ENCODE peak calls at places on chromosomes 13 and 19, in four cellular contexts. P, R, N and H are unnamed samples. For H3K4me1, the result is how much of the 10 kb centered on the place peaks cover.

GRCh38 chr19:46192990-46193650 is 36.4 kb upstream of the IGFL1 start:
- DNase-seq in R (no peak), N (no peak), P (peak), H (no peak)

GRCh38 chr19:46714523-46715106 is 2.3 kb downstream of the PRKD2 start:
- DNase-seq in P (no peak), R (no peak), N (no peak), H (no peak)

GRCh38 chr19:50728084-50728737 is 5.0 kb downstream of the CLEC11A start:
- DNase-seq in R (peak), N (peak), P (peak), H (peak)

GRCh38 chr19:2476451-2477140 is 669 bp downstream of the GADD45B start:
- DNase-seq in N (peak), R (peak), P (peak), H (peak)

GRCh38 chr13:94702181-94703041 is 9.9 kb downstream of the SOX21 start:
- DNase-seq in R (no peak), P (no peak), N (no peak), H (no peak)

GRCh38 chr19:43465468-43466120 is at the start of gene LYPD3:
- DNase-seq in R (no peak), N (peak), P (peak), H (no peak)

GRCh38 chr13:27171244-27171829 is at the start of gene USP12:
- DNase-seq in N (peak), P (no peak), R (no peak), H (peak)

GRCh38 chr13:109867766-109868165 is 81.4 kb upstream of the IRS2 start:
- DNase-seq in P (no peak), N (no peak), R (no peak), H (no peak)

GRCh38 chr13:71867101-71867814 is at the start of gene DACH1:
- DNase-seq in R (peak), N (peak), P (peak), H (peak)

GRCh38 chr13:76210262-76210661 is 574.1 kb downstream of the LMO7 start:
- DNase-seq in N (no peak), P (no peak), R (no peak), H (peak)

GRCh38 chr13:99087954-99088491 is 110.2 kb upstream of the DOCK9 start:
- DNase-seq in R (peak), P (peak), N (no peak), H (no peak)

GRCh38 chr13:26220575-26220974 is 1.5 kb downstream of the RNF6 start:
- DNase-seq in R (no peak), N (no peak), P (no peak), H (no peak)

GRCh38 chr19:34926361-34926684 is 380 bp upstream of the ZNF30 start:
- DNase-seq in R (no peak), P (no peak), N (no peak), H (no peak)

GRCh38 chr13:73622375-73622774 is 511.8 kb downstream of the KLF12 start:
- DNase-seq in R (no peak), P (no peak), N (no peak), H (no peak)

GRCh38 chr13:36188446-36188845 is 25.9 kb downstream of the SOHLH2 start:
- DNase-seq in R (no peak), N (no peak), P (no peak), H (no peak)

GRCh38 chr13:27461940-27462584 is 11.7 kb upstream of the MTIF3 start:
- DNase-seq in P (no peak), N (no peak), R (no peak), H (no peak)

GRCh38 chr13:72920097-72920496 is 138.2 kb downstream of the PIBF1 start:
- DNase-seq in R (peak), P (no peak), N (no peak), H (no peak)

GRCh38 chr19:55434356-55434755 is 8.7 kb downstream of the SHISA7 start:
- DNase-seq in P (no peak), N (no peak), R (no peak), H (no peak)

GRCh38 chr13:44159633-44160279 is 213.9 kb upstream of the SERP2 start:
- DNase-seq in N (no peak), P (no peak), R (no peak), H (no peak)

GRCh38 chr13:96762876-96763275 is 231.4 kb downstream of the OXGR1 start:
- DNase-seq in P (no peak), N (no peak), R (no peak), H (no peak)

GRCh38 chr13:30673669-30674521 is 56.2 kb downstream of the USPL1 start:
- DNase-seq in N (peak), P (peak), R (peak), H (peak)

GRCh38 chr13:59658027-59658735 is 505.5 kb downstream of the DIAPH3 start:
- DNase-seq in P (no peak), R (no peak), N (no peak), H (no peak)

GRCh38 chr19:56476671-56477428 is at the start of gene ZNF667:
- DNase-seq in N (no peak), R (no peak), P (no peak), H (no peak)

GRCh38 chr13:109655611-109656010 is 130.8 kb downstream of the IRS2 start:
- DNase-seq in P (no peak), N (no peak), R (no peak), H (no peak)

GRCh38 chr13:113560645-113561416 is 23.7 kb upstream of the TFDP1 start:
- DNase-seq in R (no peak), N (no peak), P (no peak), H (peak)

GRCh38 chr13:38308736-38309135 is 40.9 kb upstream of the UFM1 start:
- DNase-seq in R (no peak), N (no peak), P (no peak), H (no peak)

GRCh38 chr13:76406243-76406642 is 480.0 kb downstream of the KCTD12 start:
- DNase-seq in R (no peak), N (no peak), P (no peak), H (no peak)

GRCh38 chr19:40596608-40597328 is 4.4 kb upstream of the LTBP4 start:
- DNase-seq in N (peak), R (peak), P (peak), H (peak)

GRCh38 chr19:33264881-33265445 is 37.4 kb downstream of the CEBPA start:
- DNase-seq in P (no peak), N (no peak), R (no peak), H (no peak)

GRCh38 chr19:10339380-10339960 is at the start of gene ICAM3:
- DNase-seq in R (no peak), P (peak), N (peak), H (peak)

GRCh38 chr19:50910722-50911121 is 473 bp downstream of the KLK4 start:
- DNase-seq in R (no peak), N (no peak), P (no peak), H (no peak)

GRCh38 chr19:3976495-3977241 is 5.8 kb upstream of the DAPK3 start:
- DNase-seq in R (peak), N (no peak), P (no peak), H (no peak)

GRCh38 chr19:39415111-39416046 is 2.9 kb downstream of the PLEKHG2 start:
- DNase-seq in P (no peak), R (no peak), N (no peak), H (no peak)

GRCh38 chr19:6060600-6061391 is 49.5 kb downstream of the RFX2 start:
- DNase-seq in N (peak), R (peak), P (peak), H (no peak)
- H3K4me1 ChIP-seq in N (under half), R (under half), P (half or more), H (half or more)

DNA sequence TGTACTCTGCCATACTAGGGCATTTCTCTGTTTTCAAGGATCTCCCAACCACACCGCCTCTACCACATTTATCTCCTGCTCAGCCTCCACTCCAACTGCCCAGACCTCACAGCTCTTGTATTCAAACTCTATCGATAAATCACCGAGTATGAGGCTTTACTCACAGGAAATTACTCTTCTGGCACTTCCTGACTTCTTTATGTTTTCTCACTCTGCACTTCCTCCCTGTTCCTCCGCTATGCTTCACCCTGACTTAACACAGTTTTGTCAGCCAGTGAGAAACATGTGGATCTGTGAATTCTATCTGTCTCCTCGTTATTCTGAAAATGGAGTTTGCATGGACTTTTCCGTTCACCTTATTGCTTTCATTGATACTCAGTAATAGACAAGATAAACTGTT is 2.6 kb upstream of the CARD8 start:
- DNase-seq in N (no peak), R (no peak), P (no peak), H (no peak)
- H3K4me3 ChIP-seq in N (no peak), R (no peak), P (no peak), H (peak)

DNA sequence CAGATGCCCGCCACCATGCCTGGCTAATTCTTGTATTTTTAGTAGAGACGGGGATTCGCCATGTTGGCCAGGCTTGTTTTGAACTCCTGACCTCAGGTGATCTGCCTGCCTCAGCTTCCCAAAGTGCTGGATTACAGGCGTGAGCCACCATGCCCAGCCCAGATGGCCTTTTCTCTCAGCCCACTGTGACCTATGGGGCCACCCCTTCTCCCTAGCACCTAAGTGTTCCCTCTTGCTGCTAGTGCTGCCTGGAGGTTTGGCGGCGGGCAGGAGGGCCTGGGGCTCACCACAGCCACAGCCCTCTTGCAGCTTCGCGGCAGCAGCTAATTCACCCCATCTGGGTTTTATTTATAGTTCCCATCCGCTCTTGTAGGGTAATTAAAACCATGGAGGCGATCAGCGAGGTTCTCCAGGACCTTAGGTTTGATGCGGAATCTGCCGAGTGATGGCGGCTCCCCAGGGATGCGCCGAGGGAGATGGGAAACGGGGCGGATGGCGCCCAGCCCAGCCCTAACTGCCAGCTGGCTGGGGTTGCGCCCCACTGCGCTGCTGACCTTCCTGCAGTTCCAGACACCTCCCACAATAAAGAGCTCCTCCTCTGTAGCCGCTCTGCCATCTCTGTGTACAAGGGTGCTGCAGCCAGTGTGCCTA is 3.3 kb downstream of the REX1BD start:
- DNase-seq in N (no peak), P (no peak), R (no peak), H (no peak)
- H3K4me1 ChIP-seq in N (under half), P (under half), R (under half), H (under half)

GRCh38 chr19:8240274-8241229 is 31.4 kb downstream of the CERS4 start:
- DNase-seq in P (peak), N (peak), R (peak), H (peak)
- H3K4me3 ChIP-seq in P (no peak), N (no peak), R (no peak), H (peak)

GRCh38 chr13:40064154-40064713 is 408.8 kb downstream of the COG6 start:
- DNase-seq in P (no peak), N (no peak), R (no peak), H (no peak)

GRCh38 chr13:40063743-40064142 is 408.3 kb downstream of the COG6 start:
- DNase-seq in N (no peak), P (no peak), R (peak), H (no peak)

GRCh38 chr13:40063278-40063698 is 407.8 kb downstream of the COG6 start:
- DNase-seq in R (peak), N (no peak), P (no peak), H (no peak)

GRCh38 chr13:40061466-40062450 is 406.3 kb downstream of the COG6 start:
- DNase-seq in N (no peak), R (peak), P (no peak), H (no peak)

DNA sequence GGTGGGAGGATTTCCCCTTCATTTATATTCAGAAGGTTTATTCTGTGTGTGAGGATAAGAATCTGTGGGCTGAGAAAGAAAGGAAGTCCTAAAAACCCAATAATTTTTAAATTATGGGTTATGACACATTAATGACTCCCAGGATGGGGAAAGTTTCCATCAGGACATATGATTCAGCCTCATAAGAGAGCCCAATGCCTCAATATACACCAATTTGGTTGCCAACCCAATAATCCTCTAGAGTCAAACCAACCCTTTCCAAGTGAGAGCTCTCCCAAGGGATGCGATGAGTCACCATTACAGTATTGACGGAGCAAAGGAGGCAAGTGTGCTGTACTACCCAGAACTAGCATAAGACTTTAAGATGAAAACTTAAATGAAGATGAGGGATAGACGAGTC is 409.3 kb downstream of the COG6 start:
- DNase-seq in R (no peak), N (no peak), P (no peak), H (no peak)
- H3K4me1 ChIP-seq in R (half or more), N (under half), P (under half), H (under half)

DNA sequence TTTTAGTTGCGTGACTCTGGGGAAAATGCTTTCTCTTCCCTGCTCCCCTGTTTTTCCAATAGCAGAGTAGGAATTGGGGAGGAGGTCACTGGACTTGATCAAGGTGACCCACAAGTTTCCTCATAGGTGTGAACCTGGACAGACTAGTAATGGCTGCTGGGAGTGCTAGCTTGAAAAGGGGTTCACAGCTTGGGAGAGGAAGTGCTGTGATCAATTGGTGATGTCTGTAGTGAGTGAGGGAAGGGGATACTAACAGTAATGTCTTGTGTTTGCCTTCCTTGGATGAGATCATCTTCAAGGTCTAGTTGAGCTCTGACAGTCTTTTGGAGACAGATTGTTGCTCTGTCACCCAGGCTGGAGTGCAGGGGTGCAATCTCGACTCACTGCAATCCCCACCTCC is 1.7 kb downstream of the BCL2L12 start:
- DNase-seq in R (no peak), N (no peak), P (no peak), H (no peak)
- H3K4me3 ChIP-seq in R (no peak), N (no peak), P (no peak), H (no peak)

GRCh38 chr19:1089891-1090290 is 5.3 kb downstream of the POLR2E start:
- DNase-seq in R (no peak), P (no peak), N (no peak), H (no peak)
- H3K4me1 ChIP-seq in R (under half), P (under half), N (under half), H (under half)

GRCh38 chr13:52359534-52359933 is 46.4 kb downstream of the THSD1 start:
- DNase-seq in R (no peak), N (no peak), P (no peak), H (no peak)
- H3K4me3 ChIP-seq in R (no peak), N (no peak), P (no peak), H (no peak)